ENCODE peak calls at places on chromosomes 5 and 9, in four cellular contexts. O, J, C and K are unnamed samples.

GRCh38 chr9:71604197-71605063 is 163.9 kb downstream of the CEMIP2 start:
- DNase-seq in O (peak), C (peak), J (peak), K (peak)

GRCh38 chr9:16704489-16705111 is 165.9 kb downstream of the BNC2 start:
- DNase-seq in J (peak), O (peak), C (no peak), K (peak)

GRCh38 chr5:143050183-143050582 is 280.0 kb downstream of the ARHGAP26 start:
- DNase-seq in J (no peak), C (no peak), O (no peak), K (no peak)

GRCh38 chr5:150137168-150137957 is 18.3 kb downstream of the PDGFRB start:
- DNase-seq in O (no peak), C (peak), J (no peak), K (peak)

GRCh38 chr5:154369682-154370081 is 76.1 kb upstream of the SAP30L start:
- DNase-seq in C (no peak), J (no peak), O (no peak), K (no peak)

GRCh38 chr9:102867488-102867887 is 127.6 kb upstream of the CYLC2 start:
- DNase-seq in J (no peak), C (peak), O (peak), K (no peak)

GRCh38 chr5:129361441-129362025 is 98.6 kb upstream of the ADAMTS19 start:
- DNase-seq in J (peak), O (no peak), C (no peak), K (no peak)

GRCh38 chr9:83451308-83451707 is 86.9 kb downstream of the FRMD3 start:
- DNase-seq in O (peak), C (no peak), J (no peak), K (no peak)

GRCh38 chr9:33137781-33138264 is 29.3 kb downstream of the B4GALT1 start:
- DNase-seq in C (no peak), J (no peak), O (no peak), K (no peak)

GRCh38 chr9:33140406-33141360 is 26.5 kb downstream of the B4GALT1 start:
- DNase-seq in O (no peak), J (no peak), C (no peak), K (no peak)

GRCh38 chr9:33137271-33137670 is 29.9 kb downstream of the B4GALT1 start:
- DNase-seq in O (no peak), J (no peak), C (no peak), K (no peak)

GRCh38 chr9:33139421-33140228 is 27.5 kb downstream of the B4GALT1 start:
- DNase-seq in J (peak), O (no peak), C (peak), K (peak)

DNA sequence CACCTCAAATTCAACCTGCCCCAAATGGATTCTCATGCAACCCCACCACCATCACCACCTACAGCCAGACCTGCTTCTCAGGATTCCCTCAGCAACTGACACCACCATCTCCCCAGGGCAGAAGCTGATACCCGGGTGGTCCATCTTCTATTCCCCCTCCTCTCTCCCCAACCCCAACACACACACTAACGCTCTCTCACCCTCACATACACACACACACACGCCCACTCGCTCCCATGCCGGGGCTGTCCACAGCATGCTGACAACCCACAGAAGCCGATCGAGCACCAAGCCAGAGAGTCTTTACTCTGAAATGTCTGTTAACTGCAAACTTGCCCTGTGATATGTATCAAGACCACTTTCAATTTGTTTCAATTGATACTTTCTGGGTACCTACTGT is 28.4 kb downstream of the B4GALT1 start:
- DNase-seq in C (no peak), J (no peak), O (no peak), K (no peak)
- H3K27ac ChIP-seq in C (no peak), J (no peak), O (no peak), K (no peak)

GRCh38 chr9:116592926-116593325 is 94.2 kb upstream of the TRIM32 start:
- DNase-seq in O (no peak), C (no peak), J (no peak), K (no peak)

GRCh38 chr9:116599342-116599884 is 87.7 kb upstream of the TRIM32 start:
- DNase-seq in J (no peak), O (no peak), C (no peak), K (no peak)

GRCh38 chr9:116594552-116594951 is 92.6 kb upstream of the TRIM32 start:
- DNase-seq in J (peak), C (no peak), O (peak), K (no peak)

GRCh38 chr9:116596646-116597045 is 90.5 kb upstream of the TRIM32 start:
- DNase-seq in C (no peak), O (no peak), J (no peak), K (no peak)
- H3K4me3 ChIP-seq in C (no peak), O (no peak), J (no peak), K (no peak)

GRCh38 chr5:167295686-167296015 is 995.8 kb upstream of the WWC1 start:
- DNase-seq in O (peak), C (no peak), J (peak), K (no peak)

GRCh38 chr5:167290478-167290877 is 1001.0 kb upstream of the WWC1 start:
- DNase-seq in J (no peak), O (no peak), C (no peak), K (no peak)

GRCh38 chr5:167296680-167297079 is 994.8 kb upstream of the WWC1 start:
- DNase-seq in C (no peak), J (no peak), O (no peak), K (no peak)

GRCh38 chr5:167294861-167295685 is 996.4 kb upstream of the WWC1 start:
- DNase-seq in J (peak), C (no peak), O (peak), K (no peak)

GRCh38 chr5:167296056-167296455 is 995.4 kb upstream of the WWC1 start:
- DNase-seq in C (no peak), O (no peak), J (no peak), K (no peak)
- H3K9ac ChIP-seq in C (no peak), O (no peak), J (no peak), K (no peak)

DNA sequence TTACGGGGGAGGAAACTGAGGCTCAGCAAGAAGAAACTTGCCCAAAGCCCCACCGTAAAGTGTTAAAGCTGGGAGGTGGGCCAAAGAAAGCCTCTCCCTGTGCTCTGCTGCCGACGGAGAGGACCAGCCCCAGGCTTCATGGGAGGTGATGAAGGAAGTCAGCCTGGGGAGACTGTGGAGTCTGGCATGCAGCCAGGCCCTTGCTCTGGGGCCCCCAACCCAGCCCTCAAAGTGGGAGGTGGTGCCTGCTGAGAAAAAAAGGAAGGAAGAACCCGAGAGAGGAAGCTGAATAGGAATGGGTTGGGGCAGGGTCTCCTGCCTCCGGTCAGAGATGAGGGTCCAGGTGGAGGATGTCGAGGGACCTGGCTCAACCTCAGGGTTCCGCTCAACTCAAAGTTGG is 3.8 kb downstream of the RNF44 start:
- DNase-seq in O (no peak), J (no peak), C (no peak), K (peak)
- H3K27ac ChIP-seq in O (no peak), J (no peak), C (peak), K (no peak)

GRCh38 chr9:33687779-33688178 is 107.6 kb upstream of the PRSS3 start:
- DNase-seq in J (no peak), O (no peak), C (no peak), K (no peak)
- H3K4me3 ChIP-seq in J (no peak), O (no peak), C (no peak), K (no peak)

GRCh38 chr9:100341889-100342288 is 10.9 kb downstream of the TEX10 start:
- DNase-seq in C (no peak), O (no peak), J (no peak), K (no peak)
- H3K9ac ChIP-seq in C (no peak), O (no peak), J (no peak), K (no peak)

GRCh38 chr9:75974006-75974766 is 83.7 kb downstream of the PCSK5 start:
- DNase-seq in J (no peak), O (no peak), C (no peak), K (no peak)
- H3K27ac ChIP-seq in J (no peak), O (no peak), C (no peak), K (no peak)

GRCh38 chr5:131104169-131104775 is 60.8 kb downstream of the HINT1 start:
- DNase-seq in J (no peak), C (no peak), O (peak), K (no peak)
- H3K4me3 ChIP-seq in J (no peak), C (no peak), O (no peak), K (no peak)